ENCODE peak calls at places on chromosome X, in six cellular contexts. X is adipocyte, Z is SK-N-MC, S is neural progenitor cell, G is endothelial cell of umbilical vein, T is MM.1S. J is an unnamed sample.

GRCh38 chrX:29648161-29648560 is 567.2 kb upstream of the MAGEB2 start:
- DNase-seq in X (no peak), Z (no peak), S (no peak), G (no peak), T (no peak), J (no peak)

GRCh38 chrX:38970074-38970473 is 168.8 kb downstream of the MID1IP1 start:
- DNase-seq in X (no peak), Z (no peak), S (no peak), G (no peak), T (no peak), J (no peak)

GRCh38 chrX:16712116-16712824 is at the start of gene CTPS2:
- DNase-seq in X (peak; percentile 79), Z (no peak), S (peak; percentile 79), G (peak; percentile 1), T (peak; percentile 65), J (peak; percentile 90)

GRCh38 chrX:30822068-30822671 is 66.9 kb downstream of the TAB3 start:
- DNase-seq in X (no peak), Z (no peak), S (no peak), G (no peak), T (peak; percentile 36), J (no peak)

GRCh38 chrX:46204721-46205422 is 340.3 kb downstream of the ZNF674 start:
- DNase-seq in X (peak; percentile 20), Z (no peak), S (no peak), G (no peak), T (peak; percentile 6), J (no peak)

GRCh38 chrX:110037181-110037580 is 34.3 kb downstream of the TMEM164 start:
- DNase-seq in X (no peak), Z (no peak), S (no peak), G (peak; percentile 36), T (no peak), J (no peak)

GRCh38 chrX:16855363-16856075 is 14.6 kb downstream of the RBBP7 start:
- DNase-seq in X (no peak), Z (no peak), S (no peak), G (no peak), T (no peak), J (no peak)

GRCh38 chrX:9164535-9165425 is 130.9 kb upstream of the FAM9B start:
- DNase-seq in X (no peak), Z (no peak), S (no peak), G (no peak), T (no peak), J (no peak)

GRCh38 chrX:108091878-108092291 is 307 bp downstream of the ATG4A start:
- DNase-seq in X (peak; percentile 33), Z (no peak), S (no peak), G (no peak), T (peak; percentile 23), J (no peak)

GRCh38 chrX:31178064-31178768 is 106.4 kb upstream of the FTHL17 start:
- DNase-seq in X (no peak), Z (no peak), S (no peak), G (no peak), T (no peak), J (no peak)

GRCh38 chrX:119640621-119641020 is 34.4 kb upstream of the NKRF start:
- DNase-seq in X (no peak), Z (no peak), S (no peak), G (no peak), T (peak; percentile 34), J (no peak)

GRCh38 chrX:129593137-129593536 is 53.1 kb downstream of the OCRL start:
- DNase-seq in X (peak; percentile 40), Z (no peak), S (no peak), G (no peak), T (peak; percentile 33), J (peak; percentile 64)

GRCh38 chrX:150421816-150422215 is 58.7 kb downstream of the MAMLD1 start:
- DNase-seq in X (no peak), Z (no peak), S (no peak), G (no peak), T (no peak), J (no peak)

GRCh38 chrX:131626681-131627296 is 82.9 kb downstream of the OR13H1 start:
- DNase-seq in X (no peak), Z (no peak), S (peak; percentile 24), G (no peak), T (no peak), J (peak; percentile 38)

GRCh38 chrX:39667191-39667590 is 430.6 kb downstream of the BCOR start:
- DNase-seq in X (peak; percentile 15), Z (peak; percentile 18), S (no peak), G (no peak), T (no peak), J (no peak)

GRCh38 chrX:81280148-81280547 is 78.2 kb downstream of the SH3BGRL start:
- DNase-seq in X (no peak), Z (no peak), S (no peak), G (no peak), T (no peak), J (peak; percentile 75)

GRCh38 chrX:136725446-136726104 is 55.2 kb downstream of the ARHGEF6 start:
- DNase-seq in X (peak; percentile 86), Z (no peak), S (no peak), G (peak; percentile 1), T (no peak), J (no peak)

GRCh38 chrX:138711399-138712347 is at the start of gene FGF13:
- DNase-seq in X (no peak), Z (no peak), S (peak; percentile 79), G (no peak), T (peak; percentile 68), J (peak; percentile 85)
- H3K4me3 ChIP-seq in X (peak within 1 kb of the TSS; percentile 83), Z (peak within 1 kb of the TSS; percentile 73), S (peak within 1 kb of the TSS; percentile 66), G (no peak within 1 kb of the TSS), T (peak within 1 kb of the TSS; percentile 65), J (peak within 1 kb of the TSS; percentile 86)

GRCh38 chrX:1213971-1214370 is 1.5 kb upstream of the CRLF2 start:
- DNase-seq in X (no peak), Z (no peak), S (no peak), G (no peak), T (no peak), J (no peak)

GRCh38 chrX:1210844-1211243 is 1.6 kb downstream of the CRLF2 start:
- DNase-seq in X (no peak), Z (no peak), S (no peak), G (no peak), T (no peak), J (no peak)

GRCh38 chrX:1215123-1215823 is 2.8 kb upstream of the CRLF2 start:
- DNase-seq in X (no peak), Z (no peak), S (no peak), G (no peak), T (peak; percentile 79), J (no peak)

GRCh38 chrX:1207496-1208025 is 4.9 kb downstream of the CRLF2 start:
- DNase-seq in X (no peak), Z (no peak), S (no peak), G (no peak), T (peak; percentile 21), J (no peak)

DNA sequence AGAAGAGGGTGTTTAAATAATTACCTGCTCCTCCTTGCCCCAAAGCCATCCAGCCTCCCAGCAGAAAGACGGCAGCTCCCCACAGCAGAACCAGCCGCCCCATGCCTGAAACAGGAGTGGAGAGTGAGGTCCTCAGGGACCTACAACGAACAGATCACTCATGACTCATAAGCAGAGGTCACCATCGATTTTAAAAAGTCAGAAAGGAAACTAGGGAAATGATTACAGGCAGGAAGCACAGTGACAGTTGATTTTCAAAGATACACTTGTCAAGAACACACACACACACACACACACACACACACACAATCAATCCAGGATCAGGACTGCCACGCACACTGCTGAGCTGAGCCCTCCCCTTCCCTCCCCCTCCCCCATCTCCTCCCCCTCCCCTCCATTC is at the start of gene CRLF2:
- DNase-seq in X (peak; percentile 25), Z (no peak), S (no peak), G (no peak), T (peak; percentile 37), J (peak; percentile 22)
- H3K9ac ChIP-seq in X (no peak within 1 kb of the TSS), Z (no peak within 1 kb of the TSS), S (no peak within 1 kb of the TSS), G (no peak within 1 kb of the TSS), T (peak within 1 kb of the TSS; percentile 62), J (no peak within 1 kb of the TSS)

GRCh38 chrX:79259073-79259689 is 108.0 kb downstream of the ITM2A start:
- DNase-seq in X (no peak), Z (peak; percentile 45), S (no peak), G (no peak), T (peak; percentile 93), J (no peak)

GRCh38 chrX:79266702-79267101 is 100.4 kb downstream of the ITM2A start:
- DNase-seq in X (no peak), Z (no peak), S (no peak), G (no peak), T (peak; percentile 72), J (no peak)

GRCh38 chrX:79268788-79269187 is 98.3 kb downstream of the ITM2A start:
- DNase-seq in X (no peak), Z (no peak), S (no peak), G (peak; percentile 1), T (no peak), J (no peak)

DNA sequence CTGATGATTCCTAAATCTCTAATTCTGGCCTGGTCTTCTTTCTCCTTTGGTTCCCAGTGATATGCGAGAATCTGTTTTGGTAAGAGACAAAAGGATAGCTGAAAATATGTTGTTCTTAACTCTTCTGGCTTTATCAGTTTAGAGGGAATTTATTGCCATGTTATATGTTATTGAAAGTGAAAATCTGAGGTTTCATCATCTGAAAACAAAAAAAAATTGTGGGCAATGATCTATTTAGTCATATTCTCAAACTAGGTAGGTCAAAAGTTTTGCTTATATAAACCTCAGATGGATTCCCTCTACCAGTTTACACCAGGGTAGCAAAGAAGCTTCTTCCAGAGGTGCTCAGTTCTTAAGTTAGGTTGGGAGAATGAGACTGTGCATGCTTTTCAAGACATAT is 103.6 kb downstream of the ITM2A start:
- DNase-seq in X (no peak), Z (no peak), S (no peak), G (no peak), T (no peak), J (no peak)
- H3K4me3 ChIP-seq in X (no peak overlapping the region), Z (no peak overlapping the region), S (no peak overlapping the region), G (no peak overlapping the region), T (no peak overlapping the region), J (no peak overlapping the region)

DNA sequence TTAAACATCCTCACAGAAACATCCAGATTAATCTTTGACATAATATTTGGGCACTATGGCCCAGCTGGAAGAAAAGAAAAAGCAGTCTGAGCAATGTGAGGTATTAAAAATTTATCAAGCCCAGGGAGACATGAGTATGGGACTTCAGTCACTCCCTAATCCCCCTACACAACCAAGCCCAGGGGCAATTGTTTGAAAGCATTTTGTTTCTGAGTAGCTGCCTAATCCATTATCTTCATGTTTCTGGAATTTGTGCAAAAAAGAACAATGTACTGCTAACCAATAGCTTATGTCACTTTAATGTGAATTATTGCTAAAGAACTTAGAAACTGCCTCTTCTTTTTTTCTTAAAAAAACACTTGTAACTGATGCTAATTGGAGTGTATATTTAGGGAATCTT is 360.7 kb downstream of the TEX13C start:
- DNase-seq in X (no peak), Z (no peak), S (no peak), G (no peak), T (no peak), J (no peak)
- H3K9ac ChIP-seq in X (no peak overlapping the region), Z (no peak overlapping the region), S (no peak overlapping the region), G (no peak overlapping the region), T (no peak overlapping the region), J (no peak overlapping the region)

GRCh38 chrX:52995974-52996304 is 37.6 kb upstream of the FAM156A start:
- DNase-seq in X (no peak), Z (no peak), S (no peak), G (no peak), T (no peak), J (no peak)
- H3K4me3 ChIP-seq in X (peak overlapping the region; percentile 88), Z (peak overlapping the region; percentile 89), S (peak overlapping the region; percentile 68), G (peak overlapping the region; percentile 55), T (peak overlapping the region; percentile 76), J (peak overlapping the region; percentile 96)